ENCODE peak calls at places on chromosomes 6 and 20, in nine cellular contexts. C is left lung, X is transverse colon, Q is neural progenitor cell, Z is right lobe of liver, J is brain microvascular endothelial cell, N is spleen, P is GM23338, U is AG04450. B is an unnamed sample.

GRCh38 chr20:41086402-41087324 is 50.7 kb upstream of the PLCG1 start:
- DNase-seq in C (no peak), X (no peak), Q (no peak), Z (no peak), J (no peak), N (no peak), P (no peak), U (no peak), B (no peak)

GRCh38 chr6:89082439-89082838 is 1.9 kb downstream of the PNRC1 start:
- DNase-seq in C (no peak), X (no peak), Q (no peak), Z (no peak), J (peak; percentile 18), N (no peak), P (peak; percentile 24), U (no peak), B (no peak)

GRCh38 chr6:157763894-157764345 is 59.1 kb upstream of the SNX9 start:
- DNase-seq in C (no peak), X (no peak), Q (no peak), Z (no peak), J (no peak), N (no peak), P (no peak), U (no peak), B (no peak)

GRCh38 chr6:160042788-160043301 is 74.0 kb downstream of the IGF2R start:
- DNase-seq in C (no peak), X (no peak), Q (no peak), Z (peak; percentile 66), J (peak; percentile 67), N (no peak), P (no peak), U (no peak), B (no peak)

GRCh38 chr6:4446982-4447381 is 311.6 kb upstream of the ECI2 start:
- DNase-seq in C (no peak), X (no peak), Q (no peak), Z (no peak), J (peak; percentile 82), N (no peak), P (no peak), U (peak; percentile 34), B (no peak)

GRCh38 chr20:46695888-46696287 is 6.6 kb upstream of the TP53RK start:
- DNase-seq in C (no peak), X (no peak), Q (no peak), Z (no peak), J (no peak), N (no peak), P (no peak), U (no peak), B (no peak)

GRCh38 chr20:57033994-57034393 is 232.4 kb downstream of the BMP7 start:
- DNase-seq in C (no peak), X (no peak), Q (no peak), Z (no peak), J (peak; percentile 20), N (no peak), P (no peak), U (no peak), B (no peak)

GRCh38 chr20:11204926-11205768 is 531.3 kb upstream of the JAG1 start:
- DNase-seq in C (no peak), X (peak; percentile 74), Q (peak; percentile 86), Z (peak; percentile 52), J (peak; percentile 67), N (no peak), P (peak; percentile 88), U (no peak), B (peak; percentile 71)

DNA sequence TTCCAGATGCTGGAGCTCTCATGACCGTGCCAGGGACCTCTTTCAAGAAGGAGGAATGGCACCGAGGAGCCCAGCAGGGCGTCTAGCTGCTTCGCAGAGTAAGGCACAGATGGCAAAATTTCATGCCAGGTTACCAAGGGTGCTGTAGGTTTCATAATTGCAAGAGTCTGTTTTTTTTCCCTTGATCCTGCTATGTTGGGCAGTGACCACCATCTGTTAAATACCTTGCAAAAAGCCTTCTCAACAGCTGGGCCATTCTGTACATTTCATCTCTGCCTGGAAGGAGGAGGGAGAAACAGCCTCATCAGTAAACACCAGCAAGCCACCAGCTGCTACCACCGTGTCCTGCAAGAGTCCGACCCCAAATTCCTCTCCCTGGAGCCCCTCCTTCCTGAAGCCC is 111.8 kb downstream of the EDN3 start:
- DNase-seq in C (no peak), X (no peak), Q (peak; percentile 44), Z (no peak), J (no peak), N (no peak), P (no peak), U (no peak), B (no peak)
- H3K27me3 ChIP-seq in C (peaks cover 46% of the 10 kb centered on the region), X (peaks cover 33% of the 10 kb centered on the region), Q (no peaks in the 10 kb centered on the region), Z (no peaks in the 10 kb centered on the region), J (no peaks in the 10 kb centered on the region), N (no peaks in the 10 kb centered on the region), P (no peaks in the 10 kb centered on the region), U (no peaks in the 10 kb centered on the region), B (no peaks in the 10 kb centered on the region)

GRCh38 chr6:42047220-42047590 is 3.1 kb upstream of the TAF8 start:
- DNase-seq in C (no peak), X (no peak), Q (no peak), Z (no peak), J (no peak), N (no peak), P (no peak), U (no peak), B (no peak)

GRCh38 chr6:42047790-42048405 is 2.4 kb upstream of the TAF8 start:
- DNase-seq in C (no peak), X (no peak), Q (peak; percentile 23), Z (no peak), J (no peak), N (peak; percentile 82), P (no peak), U (no peak), B (no peak)

GRCh38 chr6:42049116-42049809 is 1.1 kb upstream of the TAF8 start:
- DNase-seq in C (no peak), X (no peak), Q (no peak), Z (peak; percentile 52), J (no peak), N (peak; percentile 90), P (peak; percentile 15), U (no peak), B (no peak)

GRCh38 chr6:42050011-42050896 is at the start of gene TAF8:
- DNase-seq in C (peak; percentile 97), X (peak; percentile 93), Q (peak; percentile 98), Z (peak; percentile 95), J (peak; percentile 96), N (peak; percentile 98), P (peak; percentile 97), U (peak; percentile 82), B (peak; percentile 95)

GRCh38 chr6:42050897-42051653 is 751 bp downstream of the TAF8 start:
- DNase-seq in C (no peak), X (no peak), Q (no peak), Z (no peak), J (no peak), N (no peak), P (no peak), U (no peak), B (no peak)
- TF ChIP-seq CTCF in C (no peak), X (no peak), Q (no peak), Z (no peak), J (no peak), N (no peak), P (no peak), U (no peak), B (no peak)

GRCh38 chr6:35490821-35491557 is 5.9 kb downstream of the TEAD3 start:
- DNase-seq in C (no peak), X (no peak), Q (no peak), Z (no peak), J (no peak), N (no peak), P (no peak), U (no peak), B (no peak)

GRCh38 chr6:35489066-35489465 is 7.8 kb downstream of the TEAD3 start:
- DNase-seq in C (no peak), X (no peak), Q (no peak), Z (no peak), J (no peak), N (no peak), P (no peak), U (no peak), B (no peak)

GRCh38 chr6:35488517-35488862 is 8.4 kb downstream of the TEAD3 start:
- DNase-seq in C (no peak), X (no peak), Q (no peak), Z (no peak), J (no peak), N (no peak), P (no peak), U (no peak), B (no peak)

GRCh38 chr6:35491558-35492541 is 5.0 kb downstream of the TEAD3 start:
- DNase-seq in C (no peak), X (no peak), Q (peak; percentile 46), Z (no peak), J (no peak), N (no peak), P (no peak), U (no peak), B (no peak)

DNA sequence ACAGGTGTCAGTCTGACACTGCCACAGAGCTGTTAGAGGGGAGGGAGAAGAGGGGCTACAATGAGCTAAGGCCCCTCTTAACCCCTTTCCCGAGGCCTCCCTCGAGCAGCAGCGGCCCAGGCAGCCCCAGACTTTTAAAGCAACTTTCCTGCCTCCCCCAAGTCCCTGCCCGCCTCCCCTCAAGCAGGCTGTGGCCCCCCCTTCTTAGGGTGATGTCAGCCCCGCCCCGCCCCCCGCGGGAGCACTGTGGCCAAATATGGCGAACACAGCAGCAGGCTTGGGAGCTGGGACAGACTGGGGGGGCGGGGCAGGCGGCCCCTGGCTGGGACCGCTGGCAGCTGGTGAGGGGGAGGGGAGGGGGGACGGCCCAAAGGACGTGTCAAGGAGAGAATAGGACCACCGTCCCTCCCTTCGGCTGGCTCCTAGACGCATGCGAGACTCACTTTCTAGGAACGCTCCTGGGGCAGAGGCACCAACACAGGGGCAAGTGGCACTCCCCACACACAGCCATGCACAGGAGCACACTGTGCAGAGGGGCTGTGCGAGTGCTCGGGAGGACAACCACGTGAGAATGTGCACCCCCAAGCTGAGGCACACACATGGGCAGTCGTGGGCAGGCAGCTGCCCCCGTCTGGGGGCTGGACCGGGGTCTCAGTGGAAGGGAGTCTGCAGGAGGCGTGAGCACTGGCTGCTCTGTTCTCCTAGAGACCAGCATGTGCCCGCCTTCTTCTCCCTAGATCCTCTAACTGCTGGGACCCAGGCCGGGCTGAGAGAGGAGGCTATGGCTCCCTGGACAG is 6.7 kb downstream of the TEAD3 start:
- DNase-seq in C (peak; percentile 85), X (peak; percentile 81), Q (peak; percentile 91), Z (no peak), J (no peak), N (no peak), P (peak; percentile 86), U (peak; percentile 72), B (peak; percentile 77)
- H3K4me3 ChIP-seq in C (no peak overlapping the region), X (peak overlapping the region; percentile 13), Q (peak overlapping the region; percentile 35), Z (no peak overlapping the region), J (peak overlapping the region; percentile 31), N (no peak overlapping the region), P (peak overlapping the region; percentile 60), U (peak overlapping the region; percentile 40), B (peak overlapping the region; percentile 43)

DNA sequence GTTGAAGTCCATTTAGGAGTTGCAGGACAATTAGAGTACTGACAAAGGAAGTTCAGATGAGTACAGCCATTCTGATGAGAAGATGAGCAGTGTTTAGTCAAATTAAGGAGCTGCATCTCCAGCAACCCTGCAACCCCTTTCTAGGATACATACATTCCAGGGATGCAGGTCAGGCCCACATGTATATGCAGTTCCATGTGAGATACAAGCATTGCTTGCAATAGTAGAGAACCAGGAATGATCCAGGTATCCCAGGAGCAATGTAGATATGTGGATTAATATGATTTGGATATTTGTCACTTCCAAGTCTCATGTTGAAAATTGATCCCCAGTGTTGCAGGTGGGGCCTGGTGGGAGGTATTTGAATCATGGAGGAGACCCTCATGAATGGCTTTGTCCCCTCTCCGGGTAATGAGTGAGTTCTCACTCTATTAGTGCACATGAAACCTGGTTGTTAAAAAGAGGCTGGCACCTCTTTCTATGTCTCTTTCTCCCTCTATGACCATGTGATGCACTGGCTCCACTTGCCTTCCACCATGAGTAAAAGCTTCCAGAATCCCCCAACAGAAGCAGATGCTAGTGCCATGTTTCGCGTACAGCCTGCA is 6.4 kb downstream of the HLA-DPA1 start:
- DNase-seq in C (no peak), X (no peak), Q (no peak), Z (no peak), J (no peak), N (no peak), P (no peak), U (no peak), B (no peak)
- H3K27me3 ChIP-seq in C (no peaks in the 10 kb centered on the region), X (no peaks in the 10 kb centered on the region), Q (no peaks in the 10 kb centered on the region), Z (no peaks in the 10 kb centered on the region), J (no peaks in the 10 kb centered on the region), N (no peaks in the 10 kb centered on the region), P (no peaks in the 10 kb centered on the region), U (peaks cover 5% of the 10 kb centered on the region), B (no peaks in the 10 kb centered on the region)